ENCODE peak calls at places on chromosomes 1 and 21, in four cellular contexts. M, Q, Y and G are unnamed samples.

GRCh38 chr21:45405271-45405818 is 380 bp downstream of the COL18A1 start:
- DNase-seq in M (peak; percentile 57), Y (peak; percentile 57), Q (peak; percentile 52), G (no peak)

GRCh38 chr1:93844262-93845045 is 34.6 kb downstream of the DNTTIP2 start:
- DNase-seq in Y (peak; percentile 90), Q (peak; percentile 85), M (peak; percentile 78), G (peak; percentile 66)

GRCh38 chr21:42818328-42818749 is 61.0 kb downstream of the WDR4 start:
- DNase-seq in M (peak; percentile 41), Y (peak; percentile 73), Q (peak; percentile 69), G (peak; percentile 62)

GRCh38 chr21:22096314-22096713 is 1098.1 kb downstream of the NCAM2 start:
- DNase-seq in Q (no peak), Y (no peak), M (no peak), G (no peak)

GRCh38 chr1:205950280-205950679 is 7.0 kb upstream of the SLC26A9 start:
- DNase-seq in Y (peak; percentile 96), M (no peak), Q (peak; percentile 43), G (no peak)

GRCh38 chr1:163094589-163094988 is 25.4 kb downstream of the RGS4 start:
- DNase-seq in M (peak; percentile 2), Q (no peak), Y (no peak), G (peak; percentile 40)

GRCh38 chr1:116769561-116769977 is 15.3 kb downstream of the CD2 start:
- DNase-seq in Y (peak; percentile 53), Q (peak; percentile 65), M (no peak), G (peak; percentile 86)

GRCh38 chr1:214574598-214575411 is 23.4 kb upstream of the PTPN14 start:
- DNase-seq in Q (peak; percentile 71), M (no peak), Y (peak; percentile 44), G (peak; percentile 25)

GRCh38 chr1:239367417-239367816 is 19.0 kb upstream of the CHRM3 start:
- DNase-seq in Q (no peak), Y (no peak), M (no peak), G (no peak)

GRCh38 chr1:33957854-33958253 is 94.0 kb downstream of the HMGB4 start:
- DNase-seq in M (no peak), Q (no peak), Y (peak; percentile 42), G (no peak)

GRCh38 chr1:28751315-28752056 is 14.7 kb downstream of the YTHDF2 start:
- DNase-seq in M (no peak), Y (peak; percentile 79), Q (peak; percentile 75), G (no peak)

GRCh38 chr1:225347123-225347683 is 80.6 kb downstream of the LBR start:
- DNase-seq in Y (no peak), M (no peak), Q (no peak), G (no peak)

GRCh38 chr1:93845554-93846150 is 33.4 kb downstream of the DNTTIP2 start:
- DNase-seq in Q (peak; percentile 83), Y (peak; percentile 95), M (peak; percentile 37), G (peak; percentile 7)

GRCh38 chr1:30039354-30040080 is 683.9 kb downstream of the MATN1 start:
- DNase-seq in Y (no peak), M (no peak), Q (no peak), G (no peak)

GRCh38 chr1:198268784-198269183 is 112.0 kb downstream of the NEK7 start:
- DNase-seq in M (no peak), Q (no peak), Y (no peak), G (no peak)

GRCh38 chr1:198265073-198265661 is 108.4 kb downstream of the NEK7 start:
- DNase-seq in Y (peak; percentile 55), Q (no peak), M (peak; percentile 20), G (no peak)

GRCh38 chr1:198269352-198269940 is 112.6 kb downstream of the NEK7 start:
- DNase-seq in Y (peak; percentile 47), Q (peak; percentile 25), M (no peak), G (no peak)

GRCh38 chr1:198267921-198268320 is 111.1 kb downstream of the NEK7 start:
- DNase-seq in Q (peak; percentile 39), M (no peak), Y (peak; percentile 60), G (no peak)

DNA sequence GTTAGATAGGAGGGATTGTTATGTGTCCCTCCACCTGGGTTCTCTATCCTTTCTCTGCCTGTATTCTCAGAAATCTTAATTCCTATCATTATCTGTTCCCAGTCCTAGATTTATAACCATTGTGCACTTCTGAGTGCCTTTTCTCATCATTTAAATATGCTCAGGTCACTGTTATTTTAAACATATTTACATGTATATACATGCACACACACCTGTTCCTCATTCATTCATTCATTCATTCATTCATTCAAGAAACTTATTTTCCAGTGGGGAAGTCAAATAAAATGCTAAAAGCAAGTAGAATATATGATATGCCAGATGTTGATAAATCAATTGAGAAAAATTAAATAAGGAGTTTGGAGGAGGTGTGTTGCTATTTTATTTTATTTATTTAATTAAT is 110.3 kb downstream of the NEK7 start:
- DNase-seq in M (no peak), Q (no peak), Y (no peak), G (no peak)
- H3F3A ChIP-seq in M (no peaks in the 10 kb centered on the region), Q (no peaks in the 10 kb centered on the region), Y (peaks cover 87% of the 10 kb centered on the region), G (no peaks in the 10 kb centered on the region)

GRCh38 chr1:151315565-151316235 is 11.5 kb downstream of the PI4KB start:
- DNase-seq in M (no peak), Y (no peak), Q (no peak), G (no peak)
- H3K4me1 ChIP-seq in M (peaks cover 3% of the 10 kb centered on the region), Y (peaks cover 40% of the 10 kb centered on the region), Q (peaks cover 46% of the 10 kb centered on the region), G (no peaks in the 10 kb centered on the region)

GRCh38 chr21:38186869-38187268 is 69.9 kb upstream of the KCNJ15 start:
- DNase-seq in M (no peak), Q (no peak), Y (no peak), G (no peak)
- TF ChIP-seq EZH2phosphoT487 in M (no peak), Q (no peak), Y (no peak), G (no peak)

GRCh38 chr1:44390277-44390676 is 14.8 kb upstream of the RNF220 start:
- DNase-seq in Q (peak; percentile 81), M (no peak), Y (peak; percentile 86), G (no peak)
- H3F3A ChIP-seq in Q (no peaks in the 10 kb centered on the region), M (no peaks in the 10 kb centered on the region), Y (peaks cover 11% of the 10 kb centered on the region), G (no peaks in the 10 kb centered on the region)

GRCh38 chr1:156900019-156900718 is 6.7 kb downstream of the PEAR1 start:
- DNase-seq in Q (no peak), M (no peak), Y (peak; percentile 36), G (no peak)
- H3K4me1 ChIP-seq in Q (peaks cover 34% of the 10 kb centered on the region), M (peaks cover 7% of the 10 kb centered on the region), Y (peaks cover 54% of the 10 kb centered on the region), G (no peaks in the 10 kb centered on the region)

GRCh38 chr1:186054013-186054412 is 319.8 kb downstream of the HMCN1 start:
- DNase-seq in Q (no peak), Y (no peak), M (no peak), G (no peak)
- TF ChIP-seq EZH2phosphoT487 in Q (no peak), Y (no peak), M (no peak), G (no peak)

DNA sequence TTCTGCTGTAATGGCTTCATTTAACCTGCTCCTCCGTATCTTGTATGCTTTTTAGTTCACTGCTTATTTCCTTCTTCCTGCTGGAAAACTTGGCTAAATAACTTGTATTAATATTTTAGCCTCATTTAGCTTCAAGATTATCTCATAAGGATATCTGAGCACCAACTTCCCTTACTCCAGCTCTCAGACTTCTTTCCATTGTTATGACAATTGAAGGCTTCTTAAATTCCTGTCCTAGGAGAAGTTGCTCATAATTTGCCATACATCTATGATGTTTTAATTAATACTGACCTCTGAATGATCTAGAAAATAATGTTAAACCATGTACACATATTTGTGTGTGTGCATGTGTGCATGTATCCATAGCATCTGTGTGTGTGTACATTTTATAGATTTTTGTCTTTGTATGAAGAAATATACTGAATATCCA is 1524.4 kb upstream of the TPTE start:
- DNase-seq in Y (no peak), Q (peak; percentile 1), M (no peak), G (no peak)
- H3F3A ChIP-seq in Y (no peaks in the 10 kb centered on the region), Q (no peaks in the 10 kb centered on the region), M (no peaks in the 10 kb centered on the region), G (no peaks in the 10 kb centered on the region)

GRCh38 chr1:180924939-180925338 is 12.2 kb downstream of the KIAA1614 start:
- DNase-seq in Y (no peak), Q (no peak), M (no peak), G (no peak)
- H3K4me1 ChIP-seq in Y (no peaks in the 10 kb centered on the region), Q (no peaks in the 10 kb centered on the region), M (peaks cover 72% of the 10 kb centered on the region), G (no peaks in the 10 kb centered on the region)

GRCh38 chr1:96048572-96048971 is 673.0 kb upstream of the PTBP2 start:
- DNase-seq in Y (no peak), M (no peak), Q (no peak), G (no peak)

GRCh38 chr1:96049759-96050409 is 671.7 kb upstream of the PTBP2 start:
- DNase-seq in Q (no peak), Y (no peak), M (no peak), G (peak; percentile 6)
- TF ChIP-seq EZH2phosphoT487 in Q (no peak), Y (no peak), M (no peak), G (no peak)